ENCODE peak calls at places on chromosomes 16 and 17, in nine cellular contexts. G is chondrocyte, X is dorsolateral prefrontal cortex, T is brain microvascular endothelial cell, S is cardiac fibroblast, E is A549, C is Calu3, I is stomach, W is keratinocyte. L is an unnamed sample.

GRCh38 chr17:8393470-8394231 is 4.0 kb downstream of the RNF222 start:
- DNase-seq in T (no peak), I (no peak), W (no peak), G (no peak), X (no peak), S (no peak), C (no peak), E (no peak), L (no peak)

GRCh38 chr16:86680661-86681439 is 102.5 kb downstream of the FOXL1 start:
- DNase-seq in C (no peak), X (no peak), E (no peak), S (peak), W (no peak), G (no peak), T (peak), I (no peak), L (no peak)

GRCh38 chr17:17675925-17676534 is 5.2 kb upstream of the RAI1 start:
- DNase-seq in G (no peak), T (no peak), C (peak), I (no peak), W (peak), E (peak), X (no peak), S (no peak), L (no peak)

GRCh38 chr16:58582133-58582532 is 47.5 kb downstream of the CNOT1 start:
- DNase-seq in T (no peak), X (no peak), I (no peak), S (no peak), G (no peak), W (no peak), E (no peak), C (no peak), L (no peak)

GRCh38 chr17:45436625-45437460 is 4.2 kb upstream of the ARHGAP27 start:
- DNase-seq in X (no peak), E (no peak), W (no peak), G (peak), C (no peak), T (no peak), I (no peak), S (no peak), L (no peak)

GRCh38 chr16:4313563-4314531 is 2.0 kb upstream of the GLIS2 start:
- DNase-seq in T (no peak), W (no peak), I (peak), C (peak), G (no peak), E (peak), X (no peak), S (peak), L (peak)

GRCh38 chr16:69564845-69565610 is 738 bp upstream of the NFAT5 start:
- DNase-seq in W (no peak), X (no peak), T (no peak), S (no peak), G (no peak), C (no peak), I (no peak), E (no peak), L (no peak)

GRCh38 chr17:66552381-66552780 is 250.0 kb downstream of the PRKCA start:
- DNase-seq in W (no peak), S (no peak), C (no peak), T (no peak), G (no peak), E (no peak), I (no peak), X (no peak), L (no peak)

GRCh38 chr17:2101448-2102257 is 46.8 kb downstream of the HIC1 start:
- DNase-seq in T (no peak), S (no peak), C (peak), W (no peak), I (peak), G (peak), X (no peak), E (no peak), L (no peak)

GRCh38 chr17:11935734-11936406 is 61.4 kb downstream of the ZNF18 start:
- DNase-seq in X (peak), E (peak), T (peak), I (no peak), G (no peak), C (peak), S (peak), W (peak), L (no peak)

GRCh38 chr17:56679767-56680422 is 86.4 kb downstream of the NOG start:
- DNase-seq in X (no peak), W (peak), S (no peak), T (peak), I (no peak), E (no peak), G (no peak), C (no peak), L (no peak)

GRCh38 chr17:27762527-27763305 is 37.6 kb downstream of the NOS2 start:
- DNase-seq in E (peak), T (peak), C (no peak), W (no peak), X (no peak), G (no peak), S (peak), I (no peak), L (no peak)

GRCh38 chr17:44097110-44097810 is 26.2 kb downstream of the HDAC5 start:
- DNase-seq in X (no peak), W (peak), G (no peak), E (peak), C (no peak), T (peak), S (peak), I (peak), L (no peak)

GRCh38 chr17:6257339-6257738 is 177.6 kb downstream of the AIPL1 start:
- DNase-seq in C (no peak), E (no peak), G (no peak), I (no peak), T (no peak), W (no peak), S (peak), X (no peak), L (no peak)

GRCh38 chr17:46151762-46152161 is 41.5 kb downstream of the KANSL1 start:
- DNase-seq in X (no peak), C (no peak), W (no peak), S (no peak), G (no peak), T (no peak), I (no peak), E (no peak), L (no peak)

GRCh38 chr17:34474706-34475105 is 104.7 kb upstream of the TMEM132E start:
- DNase-seq in C (no peak), X (no peak), W (no peak), I (no peak), S (no peak), E (no peak), G (no peak), T (no peak), L (no peak)
- TF ChIP-seq CTCF in C (no peak), X (no peak), W (no peak), I (no peak), S (no peak), E (no peak), G (no peak), T (no peak), L (no peak)

GRCh38 chr16:53826658-53827057 is 122.7 kb downstream of the FTO start:
- DNase-seq in E (no peak), W (no peak), S (no peak), T (no peak), X (no peak), G (no peak), I (no peak), C (no peak), L (no peak)

GRCh38 chr16:53817812-53818211 is 113.9 kb downstream of the FTO start:
- DNase-seq in S (peak), T (no peak), C (no peak), I (no peak), X (no peak), E (no peak), G (no peak), W (no peak), L (no peak)

GRCh38 chr16:53821487-53821886 is 117.5 kb downstream of the FTO start:
- DNase-seq in T (no peak), E (no peak), C (no peak), I (no peak), W (peak), S (no peak), X (no peak), G (no peak), L (no peak)

GRCh38 chr16:53822936-53823529 is 119.1 kb downstream of the FTO start:
- DNase-seq in I (no peak), C (no peak), G (no peak), S (no peak), X (no peak), W (no peak), T (no peak), E (no peak), L (peak)

DNA sequence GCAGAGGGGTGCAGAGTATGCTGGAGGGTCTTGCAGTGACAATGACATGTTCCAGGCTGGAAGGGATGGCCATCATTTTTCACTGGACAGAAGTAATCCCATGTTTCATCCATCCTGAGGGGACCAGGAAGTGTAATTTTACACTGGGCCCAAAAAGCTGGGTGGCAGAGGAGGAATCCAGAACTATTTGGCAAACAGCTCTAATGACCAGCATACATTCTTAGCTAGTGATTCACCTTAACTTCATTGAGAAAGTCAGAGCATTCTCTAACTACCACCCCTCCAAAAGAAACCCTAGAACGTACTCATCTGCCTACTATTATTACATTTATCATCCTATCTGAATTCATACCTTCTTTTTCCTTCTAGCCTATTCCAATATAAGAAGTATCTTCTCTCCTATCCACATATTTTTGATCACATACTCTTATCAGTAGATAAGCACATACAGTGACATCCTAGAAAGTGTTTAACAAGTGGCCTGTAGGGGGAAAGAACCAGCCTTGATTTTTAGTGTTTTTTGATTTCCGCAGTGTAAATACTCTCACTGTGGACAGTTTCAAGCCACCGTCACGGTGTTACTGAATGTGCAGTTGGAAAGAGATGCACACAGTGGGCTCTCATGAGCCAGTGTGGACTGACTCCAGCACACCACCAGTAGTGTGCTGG is 118.1 kb downstream of the FTO start:
- DNase-seq in C (peak), X (no peak), I (no peak), W (no peak), E (peak), G (no peak), T (peak), S (peak), L (no peak)
- TF ChIP-seq CTCF in C (no peak), X (no peak), I (no peak), W (no peak), E (no peak), G (peak), T (no peak), S (peak), L (no peak)

GRCh38 chr16:2529061-2529931 is 1.9 kb downstream of the CEMP1 start:
- DNase-seq in C (no peak), X (no peak), T (no peak), G (no peak), I (no peak), E (no peak), W (no peak), S (no peak), L (no peak)
- TF ChIP-seq CTCF in C (no peak), X (no peak), T (peak), G (peak), I (no peak), E (no peak), W (no peak), S (no peak), L (no peak)

DNA sequence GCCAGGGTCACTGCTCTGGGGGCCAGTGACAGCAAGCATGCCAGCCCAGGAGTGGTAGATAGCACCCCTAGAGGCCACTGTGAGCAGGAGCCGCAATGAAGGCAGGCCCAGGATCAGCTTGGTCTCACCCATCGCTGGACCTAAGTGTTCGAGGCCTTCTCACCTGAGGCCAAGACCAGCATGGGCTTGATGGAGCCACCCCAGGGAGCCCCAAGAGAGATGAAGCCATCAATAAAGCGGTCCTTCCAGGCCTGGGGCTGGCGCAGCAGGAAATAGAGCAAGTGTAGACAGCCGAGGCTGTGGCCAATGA is 1.8 kb downstream of the LCAT start:
- DNase-seq in C (peak), I (no peak), G (no peak), E (peak), X (no peak), W (no peak), T (peak), S (peak), L (peak)
- TF ChIP-seq CTCF in C (peak), I (no peak), G (peak), E (peak), X (peak), W (peak), T (peak), S (peak), L (peak)

DNA sequence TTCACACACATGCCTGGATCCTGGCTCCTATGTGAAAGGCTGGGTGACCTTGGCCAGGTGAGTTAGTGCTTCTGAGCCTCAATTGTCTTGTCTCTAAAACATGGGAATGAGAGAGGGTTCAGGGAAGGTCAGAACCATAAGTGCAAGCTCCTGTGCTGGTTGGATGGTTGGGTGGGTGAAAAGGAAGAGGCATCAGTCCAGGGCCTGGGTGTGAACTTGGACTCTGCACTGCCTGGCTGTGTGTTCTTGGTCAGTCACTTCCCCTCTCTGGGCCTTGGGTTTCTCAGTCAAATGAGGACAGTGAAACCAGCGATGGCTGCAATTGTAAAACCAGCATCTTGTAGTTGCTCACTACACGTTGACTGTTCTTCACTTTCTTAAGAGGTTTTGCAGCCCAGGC is 643 bp upstream of the KCNG4 start:
- DNase-seq in G (no peak), E (no peak), W (no peak), I (no peak), S (no peak), T (no peak), X (no peak), C (no peak), L (no peak)
- TF ChIP-seq CTCF in G (no peak), E (no peak), W (no peak), I (no peak), S (no peak), T (no peak), X (no peak), C (no peak), L (no peak)

GRCh38 chr16:11099672-11100195 is 155.4 kb downstream of the CLEC16A start:
- DNase-seq in I (no peak), T (no peak), S (no peak), C (no peak), E (no peak), G (peak), W (no peak), X (no peak), L (no peak)

GRCh38 chr16:11101283-11101682 is 154.7 kb downstream of the SOCS1 start:
- DNase-seq in G (peak), I (no peak), W (no peak), T (no peak), X (no peak), C (no peak), E (no peak), S (no peak), L (no peak)

GRCh38 chr16:11100239-11100750 is 155.7 kb downstream of the SOCS1 start:
- DNase-seq in G (no peak), I (peak), S (peak), E (no peak), W (no peak), X (no peak), C (no peak), T (peak), L (peak)

GRCh38 chr16:11102523-11102898 is 153.5 kb downstream of the SOCS1 start:
- DNase-seq in G (peak), W (no peak), X (no peak), S (no peak), C (no peak), I (no peak), T (no peak), E (no peak), L (no peak)

DNA sequence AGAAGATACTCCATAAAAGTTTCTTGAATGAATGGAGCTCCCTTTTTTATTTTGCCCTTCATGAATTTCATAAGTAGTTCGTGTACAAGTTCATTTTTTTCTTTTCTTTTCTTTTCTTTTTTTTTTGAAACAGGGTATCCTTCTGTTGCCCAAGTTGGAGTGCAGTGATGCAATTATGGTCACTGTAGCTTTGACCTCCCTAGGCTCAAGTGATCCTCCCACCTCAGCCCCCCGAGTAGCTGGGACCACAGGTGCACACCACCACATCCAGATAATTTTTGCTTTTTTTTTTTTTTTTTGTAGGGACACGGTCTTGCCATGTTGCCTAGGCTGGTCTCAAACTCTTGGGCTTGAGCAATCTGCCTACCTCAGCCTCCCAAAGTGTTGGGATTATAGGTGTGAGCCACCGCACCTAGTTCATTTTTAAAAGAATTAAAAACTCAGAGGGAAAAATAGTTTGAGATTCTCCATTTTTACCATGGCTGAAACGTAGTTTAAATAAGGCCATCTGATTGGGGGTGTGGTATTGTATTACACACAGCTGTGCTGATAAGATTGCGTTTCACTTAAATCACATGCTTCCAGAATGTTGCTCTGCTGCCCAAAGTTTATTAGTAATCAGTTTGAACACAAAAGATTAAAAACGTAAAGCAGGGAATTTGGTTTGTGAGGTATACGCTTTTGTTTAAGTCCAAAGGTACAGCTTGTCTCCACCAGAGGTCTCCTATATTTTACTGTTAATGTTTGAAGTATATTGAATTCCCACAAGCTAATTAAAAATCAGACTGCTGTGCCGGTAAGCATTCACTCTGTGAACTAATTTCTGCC is 154.1 kb downstream of the SOCS1 start:
- DNase-seq in E (no peak), X (no peak), G (peak), I (no peak), W (no peak), S (peak), C (no peak), T (peak), L (no peak)
- TF ChIP-seq CTCF in E (no peak), X (no peak), G (peak), I (no peak), W (no peak), S (peak), C (no peak), T (peak), L (no peak)

GRCh38 chr17:30805944-30806456 is 18.5 kb downstream of the CRLF3 start:
- DNase-seq in I (no peak), S (no peak), E (no peak), W (no peak), X (no peak), G (no peak), T (no peak), C (no peak), L (no peak)
- TF ChIP-seq CTCF in I (no peak), S (peak), E (peak), W (no peak), X (peak), G (peak), T (peak), C (peak), L (no peak)

GRCh38 chr17:81939218-81939617 is 2.1 kb upstream of the PYCR1 start:
- DNase-seq in X (no peak), S (no peak), C (no peak), W (no peak), E (no peak), T (no peak), I (no peak), G (peak), L (no peak)

GRCh38 chr17:81939881-81940385 is 2.8 kb upstream of the PYCR1 start:
- DNase-seq in T (no peak), C (no peak), I (peak), G (peak), W (no peak), E (no peak), X (peak), S (peak), L (no peak)

GRCh38 chr17:81942167-81942553 is 4.9 kb downstream of the MYADML2 start:
- DNase-seq in E (no peak), T (no peak), G (no peak), I (no peak), S (no peak), W (no peak), C (no peak), X (no peak), L (no peak)

GRCh38 chr17:81941484-81942166 is 4.5 kb upstream of the PYCR1 start:
- DNase-seq in I (no peak), E (no peak), G (peak), X (peak), T (no peak), C (no peak), W (no peak), S (no peak), L (no peak)

DNA sequence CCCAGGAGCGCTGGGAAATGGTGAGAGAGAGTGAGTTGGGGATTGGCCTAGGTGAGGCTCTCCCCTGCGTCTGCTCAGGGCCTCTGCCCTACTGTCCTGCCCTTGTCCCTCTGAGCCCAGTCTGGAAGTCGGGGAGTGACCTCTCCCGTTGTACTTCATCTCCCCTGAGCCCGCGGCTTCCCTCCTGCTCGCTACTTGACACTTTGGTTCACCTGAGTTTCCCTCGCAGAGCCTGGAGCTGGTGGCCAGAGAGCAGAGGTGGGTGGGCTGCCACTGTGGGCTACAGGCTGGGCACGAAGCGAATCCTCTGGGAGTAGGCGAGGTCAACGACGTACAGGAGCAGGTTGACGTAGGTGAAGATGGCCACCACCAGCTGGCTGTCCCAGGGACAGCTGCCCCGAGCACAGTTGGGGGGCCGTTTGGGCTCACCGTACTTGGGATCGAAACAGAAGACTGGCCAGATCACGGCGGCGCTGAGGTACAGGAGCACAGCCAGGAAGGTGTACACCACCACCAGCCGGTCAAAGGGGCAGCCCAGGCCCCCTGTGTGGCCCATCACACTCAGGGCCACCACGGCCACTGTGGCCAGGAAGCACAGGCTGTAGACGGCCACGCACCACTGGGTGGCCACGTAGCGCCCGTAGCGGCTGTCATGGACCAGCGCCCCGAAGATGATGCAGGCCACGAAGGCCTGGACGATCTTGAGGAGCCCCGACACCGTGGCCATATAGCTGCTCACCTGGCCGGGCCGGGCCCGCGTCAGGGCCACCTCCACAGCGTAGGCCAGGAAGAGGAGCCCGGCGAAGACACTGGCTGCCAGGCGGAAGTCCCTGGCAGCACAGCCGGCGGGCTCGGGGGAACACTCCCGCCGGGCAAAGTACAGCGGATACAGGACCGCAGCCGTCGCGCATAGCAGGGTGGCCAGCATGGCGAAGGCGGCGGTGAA is 3.7 kb upstream of the PYCR1 start:
- DNase-seq in E (no peak), T (no peak), C (no peak), S (no peak), I (no peak), G (peak), X (no peak), W (no peak), L (no peak)
- TF ChIP-seq CTCF in E (no peak), T (no peak), C (no peak), S (no peak), I (no peak), G (no peak), X (no peak), W (no peak), L (no peak)

GRCh38 chr16:52861614-52862022 is 191.1 kb downstream of the CHD9NB start:
- DNase-seq in T (peak), I (no peak), C (peak), G (no peak), W (no peak), X (no peak), E (peak), S (peak), L (no peak)
- TF ChIP-seq CTCF in T (peak), I (no peak), C (peak), G (peak), W (peak), X (peak), E (peak), S (no peak), L (no peak)